ENCODE peak calls at places on chromosomes 13 and 19, in seven cellular contexts. P, N, W, Q, R, J and B are unnamed samples.
A peak's percentile ranks its signal among the peaks of the same experiment; 100 is the strongest.

GRCh38 chr19:3642987-3643386 is 16.4 kb upstream of the CACTIN start:
- DNase-seq in Q (no peak), W (no peak), N (peak; percentile 57), P (no peak), R (peak; percentile 76), J (no peak), B (no peak)

GRCh38 chr13:33272531-33273124 is 12.9 kb downstream of the STARD13 start:
- DNase-seq in R (no peak), J (no peak), N (no peak), W (no peak), P (no peak), Q (no peak), B (no peak)

GRCh38 chr19:46115396-46116109 is 8.9 kb downstream of the IGFL3 start:
- DNase-seq in R (no peak), N (no peak), P (no peak), Q (no peak), J (no peak), W (peak; percentile 50), B (no peak)

GRCh38 chr19:30539981-30540380 is 167.8 kb downstream of the ZNF536 start:
- DNase-seq in J (no peak), N (no peak), R (no peak), P (no peak), Q (no peak), W (no peak), B (no peak)

GRCh38 chr19:51394045-51394836 is 3.9 kb upstream of the C19orf84 start:
- DNase-seq in N (peak; percentile 100), W (peak; percentile 95), P (peak; percentile 90), J (peak; percentile 87), R (peak; percentile 98), Q (peak; percentile 91), B (peak; percentile 97)

GRCh38 chr19:50668416-50669318 is 19.4 kb downstream of the C19orf81 start:
- DNase-seq in J (no peak), W (no peak), R (no peak), Q (no peak), P (no peak), N (no peak), B (no peak)

GRCh38 chr19:43754312-43754561 is 525 bp downstream of the SMG9 start:
- DNase-seq in J (no peak), R (no peak), N (no peak), W (no peak), Q (no peak), P (no peak), B (no peak)

GRCh38 chr13:53398051-53398450 is 369.4 kb downstream of the OLFM4 start:
- DNase-seq in J (no peak), W (no peak), Q (no peak), R (no peak), P (no peak), N (no peak), B (no peak)

GRCh38 chr13:44764334-44764733 is 188.2 kb upstream of the TSC22D1 start:
- DNase-seq in P (no peak), W (no peak), Q (no peak), N (no peak), J (no peak), R (no peak), B (no peak)

GRCh38 chr19:3270908-3271307 is 46.4 kb downstream of the CELF5 start:
- DNase-seq in W (no peak), Q (peak; percentile 20), R (peak; percentile 74), J (no peak), P (no peak), N (peak; percentile 82), B (peak; percentile 26)

GRCh38 chr13:42420304-42420703 is 148.4 kb downstream of the AKAP11 start:
- DNase-seq in P (no peak), Q (no peak), J (no peak), R (no peak), W (no peak), N (no peak), B (no peak)

GRCh38 chr13:49933511-49933910 is 2.6 kb downstream of the SPRYD7 start:
- DNase-seq in J (no peak), N (no peak), Q (no peak), R (no peak), W (no peak), P (no peak), B (no peak)

GRCh38 chr13:25300861-25301346 is 521 bp upstream of the NUP58 start:
- DNase-seq in W (peak; percentile 28), P (peak; percentile 34), J (no peak), N (no peak), R (peak; percentile 43), Q (no peak), B (no peak)

GRCh38 chr13:109241160-109241559 is 545.2 kb downstream of the IRS2 start:
- DNase-seq in N (no peak), Q (no peak), W (no peak), P (no peak), J (no peak), R (no peak), B (no peak)

GRCh38 chr19:45243144-45243732 is 2.0 kb downstream of the EXOC3L2 start:
- DNase-seq in W (no peak), R (no peak), Q (no peak), N (no peak), J (no peak), P (no peak), B (no peak)

GRCh38 chr19:44848805-44849457 is 2.8 kb downstream of the NECTIN2 start:
- DNase-seq in R (peak; percentile 78), P (peak; percentile 63), N (no peak), J (no peak), W (peak; percentile 41), Q (no peak), B (peak; percentile 67)

GRCh38 chr13:93982189-93982918 is 497.1 kb downstream of the DCT start:
- DNase-seq in Q (no peak), N (no peak), W (no peak), P (no peak), R (no peak), J (no peak), B (no peak)

GRCh38 chr13:99663185-99663825 is 162.0 kb downstream of the TM9SF2 start:
- DNase-seq in Q (no peak), R (no peak), J (no peak), W (no peak), P (no peak), N (no peak), B (no peak)
- H3K4me3 ChIP-seq in Q (no peak overlapping the region), R (no peak overlapping the region), J (no peak overlapping the region), W (no peak overlapping the region), P (no peak overlapping the region), N (no peak overlapping the region), B (no peak overlapping the region)

DNA sequence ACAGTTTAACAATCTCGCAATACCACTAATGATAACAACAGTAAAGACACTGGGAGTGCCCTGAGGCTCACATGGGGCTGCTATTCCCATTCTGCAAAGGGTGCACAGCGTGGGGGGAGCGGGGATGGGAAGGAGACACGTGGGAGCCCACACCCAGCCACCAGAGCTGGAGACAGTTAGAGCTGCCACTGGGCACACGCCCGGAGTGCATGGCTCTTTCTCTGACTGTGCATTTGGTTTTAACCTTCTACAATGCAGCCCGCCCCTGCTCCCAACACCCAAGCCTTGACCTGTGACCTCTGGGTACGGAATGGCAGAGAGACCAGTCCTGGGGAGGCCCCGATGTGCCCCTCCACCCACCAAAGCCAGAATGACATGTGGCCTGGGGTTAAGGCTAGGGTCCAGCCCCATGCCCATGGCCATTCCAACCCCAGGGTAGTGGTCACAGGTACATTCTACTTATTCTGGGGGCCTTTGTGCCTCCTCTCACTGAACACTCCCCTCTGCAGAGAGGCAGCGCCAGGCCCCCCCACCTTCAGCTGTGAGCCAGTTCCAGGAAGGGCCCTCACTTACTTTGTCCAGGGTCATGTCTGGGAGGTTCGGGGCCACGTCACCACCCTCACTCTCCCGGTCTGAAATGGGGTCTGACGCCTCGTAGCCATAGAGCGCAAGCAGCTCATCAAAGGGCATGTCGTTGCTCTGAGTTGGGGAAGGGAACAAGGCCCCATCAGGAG is 17.1 kb downstream of the MIER2 start:
- DNase-seq in Q (no peak), P (no peak), N (no peak), W (no peak), R (no peak), J (no peak), B (no peak)
- H3K9me3 ChIP-seq in Q (peaks cover 16% of the 10 kb centered on the region), P (no peaks in the 10 kb centered on the region), N (peaks cover 26% of the 10 kb centered on the region), W (no peaks in the 10 kb centered on the region), R (no peaks in the 10 kb centered on the region), J (peaks cover 5% of the 10 kb centered on the region), B (no peaks in the 10 kb centered on the region)

DNA sequence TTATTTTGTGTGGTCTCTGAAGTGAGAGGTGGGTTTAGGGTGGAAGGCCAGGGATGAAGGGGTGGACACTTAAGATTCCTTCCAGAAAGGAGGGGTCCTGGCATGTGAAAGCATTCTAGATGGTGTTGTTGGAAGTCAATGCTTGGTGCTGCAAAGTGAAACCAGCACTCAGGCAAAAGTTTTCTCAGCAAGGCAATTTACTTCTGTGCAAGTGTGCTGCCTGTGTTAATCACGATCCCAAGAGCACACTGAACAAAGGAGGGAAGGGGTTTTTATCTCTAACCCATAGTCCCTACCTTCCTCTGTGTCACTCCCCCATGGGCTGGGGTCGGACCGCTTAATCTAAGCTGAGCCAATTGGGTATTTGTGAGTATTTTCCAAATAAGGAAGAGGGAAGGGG is 1.3 kb downstream of the ZNF134 start:
- DNase-seq in N (peak; percentile 61), R (no peak), W (no peak), P (no peak), J (no peak), Q (no peak), B (no peak)
- H3K4me3 ChIP-seq in N (peak overlapping the region; percentile 87), R (no peak overlapping the region), W (no peak overlapping the region), P (no peak overlapping the region), J (peak overlapping the region; percentile 100), Q (peak overlapping the region; percentile 82), B (no peak overlapping the region)

GRCh38 chr13:46529509-46529908 is 23.5 kb upstream of the LRCH1 start:
- DNase-seq in W (no peak), P (no peak), J (no peak), Q (no peak), N (no peak), R (no peak), B (no peak)
- H3K9me3 ChIP-seq in W (no peaks in the 10 kb centered on the region), P (no peaks in the 10 kb centered on the region), J (no peaks in the 10 kb centered on the region), Q (no peaks in the 10 kb centered on the region), N (no peaks in the 10 kb centered on the region), R (no peaks in the 10 kb centered on the region), B (no peaks in the 10 kb centered on the region)

DNA sequence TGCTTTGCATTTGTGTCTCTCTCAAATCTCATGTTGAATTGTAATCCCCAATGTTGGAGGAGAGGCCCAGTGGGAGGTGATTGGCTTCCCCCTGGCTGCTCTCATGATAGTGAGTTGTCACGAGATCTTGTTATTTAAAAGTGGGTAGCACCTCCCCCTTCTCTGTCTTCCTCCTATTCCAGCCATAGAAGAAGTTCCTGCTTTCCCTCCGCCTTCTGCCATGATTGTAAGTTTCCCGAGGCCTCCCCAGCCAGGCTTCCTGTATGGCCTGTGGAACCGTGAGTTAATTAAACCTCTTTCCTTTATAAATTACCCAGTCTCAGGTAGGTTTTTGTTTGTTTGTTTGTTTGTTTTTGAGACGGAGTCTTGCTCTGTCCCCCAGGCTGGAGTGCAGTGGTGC is 3.8 kb downstream of the LILRA4 start:
- DNase-seq in Q (no peak), W (no peak), P (no peak), N (peak; percentile 42), R (no peak), J (no peak), B (no peak)
- H3K4me3 ChIP-seq in Q (no peak overlapping the region), W (no peak overlapping the region), P (no peak overlapping the region), N (no peak overlapping the region), R (no peak overlapping the region), J (no peak overlapping the region), B (no peak overlapping the region)

GRCh38 chr19:28201462-28201943 is 1011.4 kb downstream of the UQCRFS1 start:
- DNase-seq in J (no peak), R (no peak), Q (no peak), W (no peak), P (no peak), N (no peak), B (no peak)
- H3K9me3 ChIP-seq in J (no peaks in the 10 kb centered on the region), R (no peaks in the 10 kb centered on the region), Q (peaks cover 3% of the 10 kb centered on the region), W (no peaks in the 10 kb centered on the region), P (no peaks in the 10 kb centered on the region), N (peaks cover 3% of the 10 kb centered on the region), B (no peaks in the 10 kb centered on the region)